ENCODE peak calls at places on chromosomes 13 and 19, in ten cellular contexts. X is activated naive CD4-positive, alpha-beta T cell; L is Daoy; F is neuronal stem cell; G is cardiac muscle cell; D is left ventricle myocardium superior; M is T-cell; K is fibroblast of gingiva; O is AG04450; R is activated CD4-positive, alpha-beta T cell treated with anti-CD3 and anti-CD28 coated beads, Interleukin-2, amount 50 U/mL, for 1 hour. V is an unnamed sample.

GRCh38 chr19:52010674-52011073 is 2.7 kb upstream of the ZNF615 start:
- DNase-seq in M (no peak), L (no peak), K (no peak), G (no peak), F (no peak), D (no peak), O (no peak), R (no peak), X (no peak), V (no peak)

GRCh38 chr19:46724468-46724867 is 7.6 kb upstream of the PRKD2 start:
- DNase-seq in O (no peak), L (no peak), G (no peak), K (no peak), F (no peak), D (peak; percentile 24), R (no peak), M (no peak), X (no peak), V (no peak)

GRCh38 chr19:18469245-18470107 is 31.5 kb upstream of the ISYNA1 start:
- DNase-seq in O (no peak), M (peak; percentile 29), L (peak; percentile 77), K (peak; percentile 63), R (peak; percentile 62), X (peak; percentile 55), G (peak; percentile 70), F (no peak), D (peak; percentile 84), V (no peak)

GRCh38 chr13:34533941-34534340 is 408.1 kb upstream of the NBEA start:
- DNase-seq in G (no peak), F (no peak), M (no peak), R (no peak), L (no peak), K (no peak), O (no peak), X (no peak), D (no peak), V (no peak)

GRCh38 chr19:12937243-12938053 is 961 bp upstream of the CALR start:
- DNase-seq in G (peak; percentile 38), D (no peak), M (no peak), F (no peak), K (no peak), L (peak; percentile 76), O (no peak), R (no peak), X (no peak), V (no peak)

GRCh38 chr13:26255717-26256277 is 1.9 kb downstream of the CDK8 start:
- DNase-seq in O (no peak), X (no peak), G (peak; percentile 13), M (no peak), K (no peak), D (no peak), L (no peak), F (no peak), R (no peak), V (no peak)

GRCh38 chr13:93819331-93819730 is 592.7 kb downstream of the GPC6 start:
- DNase-seq in X (no peak), G (no peak), D (no peak), R (no peak), F (no peak), K (no peak), M (no peak), O (no peak), L (no peak), V (no peak)

GRCh38 chr19:19306191-19306590 is 14.1 kb downstream of the SUGP1 start:
- DNase-seq in F (no peak), O (no peak), M (no peak), K (no peak), X (no peak), R (no peak), D (no peak), G (no peak), L (no peak), V (no peak)

GRCh38 chr19:9854282-9854846 is 19.2 kb downstream of the PIN1 start:
- DNase-seq in L (no peak), G (no peak), K (no peak), O (no peak), D (no peak), F (no peak), R (no peak), M (no peak), X (no peak), V (no peak)

GRCh38 chr13:20332361-20333096 is 100.4 kb upstream of the GJB6 start:
- DNase-seq in M (no peak), O (no peak), R (no peak), K (peak; percentile 39), F (no peak), X (no peak), L (no peak), G (peak; percentile 25), D (no peak), V (no peak)

GRCh38 chr13:81874253-81874652 is 1533.3 kb upstream of the SPRY2 start:
- DNase-seq in M (no peak), R (no peak), G (no peak), O (no peak), X (no peak), K (no peak), D (no peak), L (no peak), F (no peak), V (no peak)

GRCh38 chr19:38033658-38034150 is 126.7 kb downstream of the SIPA1L3 start:
- DNase-seq in O (no peak), D (no peak), L (peak; percentile 64), X (no peak), F (no peak), G (no peak), K (no peak), M (no peak), R (no peak), V (no peak)

GRCh38 chr13:77729502-77730221 is 32.2 kb downstream of the SLAIN1 start:
- DNase-seq in F (no peak), R (no peak), X (no peak), D (no peak), K (no peak), L (no peak), M (no peak), G (no peak), O (no peak), V (no peak)

GRCh38 chr13:36432106-36432544 is at the start of gene CCNA1:
- DNase-seq in K (no peak), O (no peak), F (peak; percentile 73), M (no peak), L (peak; percentile 76), G (peak; percentile 62), X (no peak), R (no peak), D (no peak), V (peak; percentile 53)

GRCh38 chr19:33665776-33666175 is 44.0 kb downstream of the CHST8 start:
- DNase-seq in L (no peak), G (no peak), D (no peak), F (no peak), M (no peak), O (no peak), R (no peak), X (no peak), K (no peak), V (no peak)

GRCh38 chr19:43132696-43133095 is 50.2 kb upstream of the PSG2 start:
- DNase-seq in R (no peak), L (no peak), X (no peak), F (no peak), M (no peak), K (no peak), G (no peak), O (no peak), D (no peak), V (no peak)

V was measured in anterior cingulate cortex.